ENCODE peak calls at places on chromosomes 13 and 19, in seven cellular contexts. One of them, this sample, is unnamed.

GRCh38 chr19:4389511-4390016 is 10.8 kb downstream of the SH3GL1 start:
- DNase-seq in heart left ventricle: no peak
- DNase-seq in BJ: no peak
- DNase-seq in fibroblast of lung: no peak
- DNase-seq in tibial artery: no peak
- DNase-seq in mesendoderm: no peak
- DNase-seq in tibial nerve: no peak
- DNase-seq in this sample: no peak

GRCh38 chr19:38975214-38975860 is at the start of gene FBXO17:
- DNase-seq in heart left ventricle: peak
- DNase-seq in BJ: no peak
- DNase-seq in fibroblast of lung: peak
- DNase-seq in tibial artery: peak
- DNase-seq in mesendoderm: peak
- DNase-seq in tibial nerve: peak
- DNase-seq in this sample: no peak

GRCh38 chr13:112061367-112062046 is 5.4 kb upstream of the SOX1 start:
- DNase-seq in heart left ventricle: no peak
- DNase-seq in BJ: no peak
- DNase-seq in fibroblast of lung: no peak
- DNase-seq in tibial artery: no peak
- DNase-seq in mesendoderm: no peak
- DNase-seq in tibial nerve: no peak
- DNase-seq in this sample: no peak

GRCh38 chr13:94267581-94267980 is 211.9 kb downstream of the DCT start:
- DNase-seq in heart left ventricle: no peak
- DNase-seq in BJ: no peak
- DNase-seq in fibroblast of lung: no peak
- DNase-seq in tibial artery: no peak
- DNase-seq in mesendoderm: no peak
- DNase-seq in tibial nerve: no peak
- DNase-seq in this sample: no peak

GRCh38 chr13:46119883-46120614 is 15.2 kb upstream of the CPB2 start:
- DNase-seq in heart left ventricle: no peak
- DNase-seq in BJ: no peak
- DNase-seq in fibroblast of lung: peak
- DNase-seq in tibial artery: no peak
- DNase-seq in mesendoderm: peak
- DNase-seq in tibial nerve: no peak
- DNase-seq in this sample: peak

GRCh38 chr19:18915639-18916038 is 3.5 kb downstream of the COPE start:
- DNase-seq in heart left ventricle: no peak
- DNase-seq in BJ: no peak
- DNase-seq in fibroblast of lung: peak
- DNase-seq in tibial artery: no peak
- DNase-seq in mesendoderm: peak
- DNase-seq in tibial nerve: no peak
- DNase-seq in this sample: no peak

GRCh38 chr13:73220966-73221720 is 162.3 kb downstream of the KLF5 start:
- DNase-seq in heart left ventricle: no peak
- DNase-seq in BJ: no peak
- DNase-seq in fibroblast of lung: no peak
- DNase-seq in tibial artery: no peak
- DNase-seq in mesendoderm: peak
- DNase-seq in tibial nerve: no peak
- DNase-seq in this sample: no peak

GRCh38 chr19:18014197-18014596 is 6.2 kb downstream of the ARRDC2 start:
- DNase-seq in heart left ventricle: no peak
- DNase-seq in BJ: no peak
- DNase-seq in fibroblast of lung: no peak
- DNase-seq in tibial artery: no peak
- DNase-seq in mesendoderm: no peak
- DNase-seq in tibial nerve: no peak
- DNase-seq in this sample: no peak

GRCh38 chr13:44969858-44970484 is 19.3 kb downstream of the NUFIP1 start:
- DNase-seq in heart left ventricle: no peak
- DNase-seq in BJ: no peak
- DNase-seq in fibroblast of lung: peak
- DNase-seq in tibial artery: no peak
- DNase-seq in mesendoderm: peak
- DNase-seq in tibial nerve: peak
- DNase-seq in this sample: peak

GRCh38 chr19:28612275-28612769 is 600.6 kb downstream of the UQCRFS1 start:
- DNase-seq in heart left ventricle: no peak
- DNase-seq in BJ: no peak
- DNase-seq in fibroblast of lung: no peak
- DNase-seq in tibial artery: no peak
- DNase-seq in mesendoderm: peak
- DNase-seq in tibial nerve: no peak
- DNase-seq in this sample: no peak

GRCh38 chr13:97125051-97125809 is 96.9 kb upstream of the MBNL2 start:
- DNase-seq in heart left ventricle: no peak
- DNase-seq in BJ: no peak
- DNase-seq in fibroblast of lung: peak
- DNase-seq in tibial artery: peak
- DNase-seq in mesendoderm: peak
- DNase-seq in tibial nerve: peak
- DNase-seq in this sample: no peak

GRCh38 chr19:45075215-45076028 is 856 bp downstream of the ZNF296 start:
- DNase-seq in heart left ventricle: peak
- DNase-seq in BJ: no peak
- DNase-seq in fibroblast of lung: peak
- DNase-seq in tibial artery: peak
- DNase-seq in mesendoderm: peak
- DNase-seq in tibial nerve: peak
- DNase-seq in this sample: no peak

GRCh38 chr13:91406619-91407018 is 8.2 kb downstream of the GPC5 start:
- DNase-seq in heart left ventricle: no peak
- DNase-seq in BJ: no peak
- DNase-seq in fibroblast of lung: peak
- DNase-seq in tibial artery: no peak
- DNase-seq in mesendoderm: peak
- DNase-seq in tibial nerve: no peak
- DNase-seq in this sample: no peak

GRCh38 chr19:2261438-2262172 is 5.4 kb upstream of the JSRP1 start:
- DNase-seq in heart left ventricle: no peak
- DNase-seq in BJ: no peak
- DNase-seq in fibroblast of lung: no peak
- DNase-seq in tibial artery: no peak
- DNase-seq in mesendoderm: peak
- DNase-seq in tibial nerve: peak
- DNase-seq in this sample: no peak

GRCh38 chr13:26964278-26965057 is 203.9 kb upstream of the GPR12 start:
- DNase-seq in heart left ventricle: peak
- DNase-seq in BJ: no peak
- DNase-seq in fibroblast of lung: no peak
- DNase-seq in tibial artery: no peak
- DNase-seq in mesendoderm: no peak
- DNase-seq in tibial nerve: no peak
- DNase-seq in this sample: no peak

GRCh38 chr19:28403698-28404099 is 809.3 kb downstream of the UQCRFS1 start:
- DNase-seq in heart left ventricle: no peak
- DNase-seq in BJ: no peak
- DNase-seq in fibroblast of lung: no peak
- DNase-seq in tibial artery: no peak
- DNase-seq in mesendoderm: peak
- DNase-seq in tibial nerve: no peak
- DNase-seq in this sample: no peak

GRCh38 chr19:534088-534487 is 2.5 kb downstream of the CDC34 start:
- DNase-seq in heart left ventricle: no peak
- DNase-seq in BJ: no peak
- DNase-seq in fibroblast of lung: no peak
- DNase-seq in tibial artery: no peak
- DNase-seq in mesendoderm: no peak
- DNase-seq in tibial nerve: no peak
- DNase-seq in this sample: no peak

GRCh38 chr19:3383121-3383722 is 16.8 kb downstream of the NFIC start:
- DNase-seq in heart left ventricle: peak
- DNase-seq in BJ: no peak
- DNase-seq in fibroblast of lung: no peak
- DNase-seq in tibial artery: peak
- DNase-seq in mesendoderm: no peak
- DNase-seq in tibial nerve: peak
- DNase-seq in this sample: no peak
- H3K4me3 ChIP-seq in heart left ventricle: no peak
- H3K4me3 ChIP-seq in BJ: no peak
- H3K4me3 ChIP-seq in fibroblast of lung: no peak
- H3K4me3 ChIP-seq in tibial artery: no peak
- H3K4me3 ChIP-seq in mesendoderm: no peak
- H3K4me3 ChIP-seq in tibial nerve: no peak
- H3K4me3 ChIP-seq in this sample: no peak

GRCh38 chr13:89136678-89137077 is 1465.5 kb downstream of the SLITRK5 start:
- DNase-seq in heart left ventricle: no peak
- DNase-seq in BJ: no peak
- DNase-seq in fibroblast of lung: no peak
- DNase-seq in tibial artery: no peak
- DNase-seq in mesendoderm: no peak
- DNase-seq in tibial nerve: no peak
- DNase-seq in this sample: no peak
- H3K4me3 ChIP-seq in heart left ventricle: no peak
- H3K4me3 ChIP-seq in BJ: no peak
- H3K4me3 ChIP-seq in fibroblast of lung: no peak
- H3K4me3 ChIP-seq in tibial artery: no peak
- H3K4me3 ChIP-seq in mesendoderm: no peak
- H3K4me3 ChIP-seq in tibial nerve: no peak
- H3K4me3 ChIP-seq in this sample: no peak

GRCh38 chr13:20775961-20776360 is 2.2 kb upstream of the EEF1AKMT1 start:
- DNase-seq in heart left ventricle: no peak
- DNase-seq in BJ: no peak
- DNase-seq in fibroblast of lung: no peak
- DNase-seq in tibial artery: no peak
- DNase-seq in mesendoderm: peak
- DNase-seq in tibial nerve: no peak
- DNase-seq in this sample: no peak

GRCh38 chr13:20773194-20774080 is at the start of gene EEF1AKMT1:
- DNase-seq in heart left ventricle: peak
- DNase-seq in BJ: peak
- DNase-seq in fibroblast of lung: peak
- DNase-seq in tibial artery: peak
- DNase-seq in mesendoderm: peak
- DNase-seq in tibial nerve: peak
- DNase-seq in this sample: peak

GRCh38 chr13:20779405-20779804 is 5.6 kb upstream of the EEF1AKMT1 start:
- DNase-seq in heart left ventricle: no peak
- DNase-seq in BJ: no peak
- DNase-seq in fibroblast of lung: no peak
- DNase-seq in tibial artery: no peak
- DNase-seq in mesendoderm: peak
- DNase-seq in tibial nerve: no peak
- DNase-seq in this sample: no peak

GRCh38 chr13:20774746-20775145 is 985 bp upstream of the EEF1AKMT1 start:
- DNase-seq in heart left ventricle: no peak
- DNase-seq in BJ: no peak
- DNase-seq in fibroblast of lung: no peak
- DNase-seq in tibial artery: no peak
- DNase-seq in mesendoderm: no peak
- DNase-seq in tibial nerve: no peak
- DNase-seq in this sample: no peak

DNA sequence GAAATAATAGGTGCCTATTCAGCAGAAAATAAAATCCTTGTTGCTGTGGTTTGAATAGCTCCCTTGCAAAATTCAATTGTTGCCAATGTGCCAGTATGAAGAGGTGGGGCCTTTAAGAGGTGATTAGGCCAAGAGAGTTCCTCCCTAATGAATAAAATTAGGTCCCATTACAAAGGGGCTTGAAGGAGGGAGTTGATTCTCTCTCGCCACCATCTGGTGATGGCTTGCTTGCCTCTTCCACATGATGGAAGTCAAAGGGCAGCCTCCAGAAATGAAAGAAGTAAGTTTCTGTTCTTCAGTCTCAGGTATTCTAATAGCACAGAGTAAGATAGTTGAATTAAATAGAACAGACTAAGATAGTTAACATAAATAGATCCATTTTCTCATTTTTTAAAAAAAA is 3.0 kb upstream of the EEF1AKMT1 start:
- DNase-seq in heart left ventricle: no peak
- DNase-seq in BJ: no peak
- DNase-seq in fibroblast of lung: no peak
- DNase-seq in tibial artery: no peak
- DNase-seq in mesendoderm: peak
- DNase-seq in tibial nerve: no peak
- DNase-seq in this sample: no peak
- H3K4me3 ChIP-seq in heart left ventricle: no peak
- H3K4me3 ChIP-seq in BJ: no peak
- H3K4me3 ChIP-seq in fibroblast of lung: no peak
- H3K4me3 ChIP-seq in tibial artery: no peak
- H3K4me3 ChIP-seq in mesendoderm: no peak
- H3K4me3 ChIP-seq in tibial nerve: no peak
- H3K4me3 ChIP-seq in this sample: no peak

GRCh38 chr19:35320285-35320706 is 8.7 kb upstream of the CD22 start:
- DNase-seq in heart left ventricle: no peak
- DNase-seq in BJ: no peak
- DNase-seq in fibroblast of lung: no peak
- DNase-seq in tibial artery: no peak
- DNase-seq in mesendoderm: no peak
- DNase-seq in tibial nerve: no peak
- DNase-seq in this sample: no peak

GRCh38 chr19:35316560-35316959 is 12.4 kb upstream of the CD22 start:
- DNase-seq in heart left ventricle: no peak
- DNase-seq in BJ: no peak
- DNase-seq in fibroblast of lung: no peak
- DNase-seq in tibial artery: no peak
- DNase-seq in mesendoderm: no peak
- DNase-seq in tibial nerve: no peak
- DNase-seq in this sample: no peak

GRCh38 chr19:35317464-35318043 is 11.4 kb upstream of the CD22 start:
- DNase-seq in heart left ventricle: no peak
- DNase-seq in BJ: no peak
- DNase-seq in fibroblast of lung: no peak
- DNase-seq in tibial artery: peak
- DNase-seq in mesendoderm: no peak
- DNase-seq in tibial nerve: peak
- DNase-seq in this sample: no peak

GRCh38 chr19:35315883-35316282 is 13.1 kb upstream of the CD22 start:
- DNase-seq in heart left ventricle: no peak
- DNase-seq in BJ: no peak
- DNase-seq in fibroblast of lung: no peak
- DNase-seq in tibial artery: no peak
- DNase-seq in mesendoderm: no peak
- DNase-seq in tibial nerve: no peak
- DNase-seq in this sample: no peak

DNA sequence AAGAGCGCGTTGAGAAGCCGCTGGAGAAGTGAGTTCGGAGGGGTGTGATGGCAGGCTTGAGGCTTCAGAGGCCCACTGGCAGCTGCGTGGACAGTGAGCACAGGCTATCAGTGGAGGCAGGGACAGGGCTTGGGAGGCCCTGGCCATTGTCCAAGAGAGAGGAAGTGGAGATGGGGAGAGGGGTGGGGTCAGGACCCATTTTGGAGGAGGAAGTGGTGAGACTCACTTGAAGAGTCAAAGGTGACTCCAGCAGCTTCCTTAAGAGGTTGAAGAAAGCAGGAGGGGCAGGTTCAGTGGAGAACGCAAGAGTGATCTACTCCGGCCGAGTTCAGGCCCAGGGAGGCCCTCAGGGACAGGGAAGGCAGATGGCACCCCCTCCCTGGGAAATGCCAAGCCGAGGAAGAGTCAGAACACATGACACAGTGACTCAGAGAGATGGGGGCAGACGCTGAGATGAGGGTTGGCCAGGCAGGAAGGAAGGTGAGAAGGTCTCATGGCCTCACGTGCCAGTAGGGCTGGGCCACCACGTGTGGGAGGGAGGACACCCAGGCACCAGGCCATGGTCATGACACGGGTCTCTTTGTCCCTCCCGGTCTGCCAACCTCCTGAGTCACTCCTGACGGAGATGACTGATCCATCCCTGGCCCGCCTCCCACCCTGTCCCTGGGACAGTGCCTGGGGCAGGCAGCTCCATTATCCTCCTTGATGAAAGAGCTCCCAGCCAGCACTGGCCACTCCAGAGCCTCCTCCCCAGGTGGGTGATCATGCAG is 10.1 kb upstream of the CD22 start:
- DNase-seq in heart left ventricle: no peak
- DNase-seq in BJ: peak
- DNase-seq in fibroblast of lung: peak
- DNase-seq in tibial artery: peak
- DNase-seq in mesendoderm: no peak
- DNase-seq in tibial nerve: peak
- DNase-seq in this sample: peak
- H3K4me3 ChIP-seq in heart left ventricle: no peak
- H3K4me3 ChIP-seq in BJ: no peak
- H3K4me3 ChIP-seq in fibroblast of lung: no peak
- H3K4me3 ChIP-seq in tibial artery: no peak
- H3K4me3 ChIP-seq in mesendoderm: no peak
- H3K4me3 ChIP-seq in tibial nerve: no peak
- H3K4me3 ChIP-seq in this sample: no peak